ENCODE peak calls at places on chromosome 19, in five cellular contexts. One of them, this sample, is unnamed.

GRCh38 chr19:4365791-4366665 is 22.7 kb downstream of the MPND start:
- DNase-seq in heart right ventricle: no peak
- DNase-seq in astrocyte of the spinal cord: no peak
- DNase-seq in lower leg skin: no peak
- DNase-seq in colonic mucosa: no peak
- DNase-seq in this sample: no peak

GRCh38 chr19:51830263-51830662 is 35.3 kb downstream of the FPR3 start:
- DNase-seq in heart right ventricle: no peak
- DNase-seq in astrocyte of the spinal cord: no peak
- DNase-seq in lower leg skin: no peak
- DNase-seq in colonic mucosa: no peak
- DNase-seq in this sample: peak

GRCh38 chr19:42494321-42494720 is 34.0 kb downstream of the CEACAM1 start:
- DNase-seq in heart right ventricle: no peak
- DNase-seq in astrocyte of the spinal cord: no peak
- DNase-seq in lower leg skin: no peak
- DNase-seq in colonic mucosa: no peak
- DNase-seq in this sample: no peak

GRCh38 chr19:42108527-42109389 is 23.5 kb downstream of the POU2F2 start:
- DNase-seq in heart right ventricle: peak
- DNase-seq in astrocyte of the spinal cord: peak
- DNase-seq in lower leg skin: peak
- DNase-seq in colonic mucosa: peak
- DNase-seq in this sample: peak

GRCh38 chr19:48417436-48417835 is 24.0 kb downstream of the GRIN2D start:
- DNase-seq in heart right ventricle: no peak
- DNase-seq in astrocyte of the spinal cord: no peak
- DNase-seq in lower leg skin: no peak
- DNase-seq in colonic mucosa: no peak
- DNase-seq in this sample: no peak

GRCh38 chr19:32206065-32206464 is 139.3 kb upstream of the ZNF507 start:
- DNase-seq in heart right ventricle: no peak
- DNase-seq in astrocyte of the spinal cord: no peak
- DNase-seq in lower leg skin: no peak
- DNase-seq in colonic mucosa: no peak
- DNase-seq in this sample: no peak

GRCh38 chr19:2164020-2164988 is 571 bp downstream of the DOT1L start:
- DNase-seq in heart right ventricle: no peak
- DNase-seq in astrocyte of the spinal cord: no peak
- DNase-seq in lower leg skin: no peak
- DNase-seq in colonic mucosa: peak
- DNase-seq in this sample: no peak

GRCh38 chr19:3146677-3147100 is 10.9 kb downstream of the GNA15 start:
- DNase-seq in heart right ventricle: no peak
- DNase-seq in astrocyte of the spinal cord: no peak
- DNase-seq in lower leg skin: no peak
- DNase-seq in colonic mucosa: peak
- DNase-seq in this sample: no peak

GRCh38 chr19:47036233-47036651 is 12.2 kb downstream of the TMEM160 start:
- DNase-seq in heart right ventricle: no peak
- DNase-seq in astrocyte of the spinal cord: no peak
- DNase-seq in lower leg skin: no peak
- DNase-seq in colonic mucosa: peak
- DNase-seq in this sample: peak

GRCh38 chr19:52520013-52520412 is 7.5 kb upstream of the ZNF808 start:
- DNase-seq in heart right ventricle: no peak
- DNase-seq in astrocyte of the spinal cord: no peak
- DNase-seq in lower leg skin: no peak
- DNase-seq in colonic mucosa: no peak
- DNase-seq in this sample: no peak

GRCh38 chr19:48221628-48222027 is 34.1 kb downstream of the CARD8 start:
- DNase-seq in heart right ventricle: no peak
- DNase-seq in astrocyte of the spinal cord: no peak
- DNase-seq in lower leg skin: no peak
- DNase-seq in colonic mucosa: no peak
- DNase-seq in this sample: no peak

GRCh38 chr19:4352701-4353121 is 9.3 kb downstream of the MPND start:
- DNase-seq in heart right ventricle: no peak
- DNase-seq in astrocyte of the spinal cord: peak
- DNase-seq in lower leg skin: no peak
- DNase-seq in colonic mucosa: no peak
- DNase-seq in this sample: peak

GRCh38 chr19:12938536-12939291 is at the start of gene CALR:
- DNase-seq in heart right ventricle: no peak
- DNase-seq in astrocyte of the spinal cord: no peak
- DNase-seq in lower leg skin: no peak
- DNase-seq in colonic mucosa: peak
- DNase-seq in this sample: peak

GRCh38 chr19:46624958-46625661 is at the start of gene PTGIR:
- DNase-seq in heart right ventricle: peak
- DNase-seq in astrocyte of the spinal cord: peak
- DNase-seq in lower leg skin: peak
- DNase-seq in colonic mucosa: peak
- DNase-seq in this sample: peak

GRCh38 chr19:4641132-4641531 is 1.8 kb downstream of the TNFAIP8L1 start:
- DNase-seq in heart right ventricle: no peak
- DNase-seq in astrocyte of the spinal cord: no peak
- DNase-seq in lower leg skin: no peak
- DNase-seq in colonic mucosa: no peak
- DNase-seq in this sample: no peak

GRCh38 chr19:10289167-10289835 is 451 bp upstream of the ICAM5 start:
- DNase-seq in heart right ventricle: no peak
- DNase-seq in astrocyte of the spinal cord: no peak
- DNase-seq in lower leg skin: no peak
- DNase-seq in colonic mucosa: peak
- DNase-seq in this sample: peak

GRCh38 chr19:34208485-34208884 is 36.2 kb downstream of the LSM14A start:
- DNase-seq in heart right ventricle: no peak
- DNase-seq in astrocyte of the spinal cord: no peak
- DNase-seq in lower leg skin: no peak
- DNase-seq in colonic mucosa: no peak
- DNase-seq in this sample: no peak

GRCh38 chr19:7159105-7159933 is 89.8 kb downstream of the ZNF557 start:
- DNase-seq in heart right ventricle: peak
- DNase-seq in astrocyte of the spinal cord: peak
- DNase-seq in lower leg skin: peak
- DNase-seq in colonic mucosa: no peak
- DNase-seq in this sample: peak

GRCh38 chr19:48448563-48448962 is 2.8 kb downstream of the GRWD1 start:
- DNase-seq in heart right ventricle: no peak
- DNase-seq in astrocyte of the spinal cord: no peak
- DNase-seq in lower leg skin: no peak
- DNase-seq in colonic mucosa: no peak
- DNase-seq in this sample: no peak

GRCh38 chr19:47518139-47518538 is 3.3 kb upstream of the NAPA start:
- DNase-seq in heart right ventricle: no peak
- DNase-seq in astrocyte of the spinal cord: peak
- DNase-seq in lower leg skin: no peak
- DNase-seq in colonic mucosa: no peak
- DNase-seq in this sample: no peak

GRCh38 chr19:23758187-23759074 is at the start of gene ZNF681:
- DNase-seq in heart right ventricle: peak
- DNase-seq in astrocyte of the spinal cord: peak
- DNase-seq in lower leg skin: peak
- DNase-seq in colonic mucosa: peak
- DNase-seq in this sample: peak

GRCh38 chr19:21141787-21142464 is at the start of gene ZNF431:
- DNase-seq in heart right ventricle: peak
- DNase-seq in astrocyte of the spinal cord: peak
- DNase-seq in lower leg skin: peak
- DNase-seq in colonic mucosa: peak
- DNase-seq in this sample: peak

GRCh38 chr19:49057636-49058234 is at the start of gene CGB7:
- DNase-seq in heart right ventricle: peak
- DNase-seq in astrocyte of the spinal cord: peak
- DNase-seq in lower leg skin: peak
- DNase-seq in colonic mucosa: peak
- DNase-seq in this sample: peak

GRCh38 chr19:39160523-39160861 is 34.9 kb downstream of the PAK4 start:
- DNase-seq in heart right ventricle: no peak
- DNase-seq in astrocyte of the spinal cord: peak
- DNase-seq in lower leg skin: peak
- DNase-seq in colonic mucosa: no peak
- DNase-seq in this sample: peak

DNA sequence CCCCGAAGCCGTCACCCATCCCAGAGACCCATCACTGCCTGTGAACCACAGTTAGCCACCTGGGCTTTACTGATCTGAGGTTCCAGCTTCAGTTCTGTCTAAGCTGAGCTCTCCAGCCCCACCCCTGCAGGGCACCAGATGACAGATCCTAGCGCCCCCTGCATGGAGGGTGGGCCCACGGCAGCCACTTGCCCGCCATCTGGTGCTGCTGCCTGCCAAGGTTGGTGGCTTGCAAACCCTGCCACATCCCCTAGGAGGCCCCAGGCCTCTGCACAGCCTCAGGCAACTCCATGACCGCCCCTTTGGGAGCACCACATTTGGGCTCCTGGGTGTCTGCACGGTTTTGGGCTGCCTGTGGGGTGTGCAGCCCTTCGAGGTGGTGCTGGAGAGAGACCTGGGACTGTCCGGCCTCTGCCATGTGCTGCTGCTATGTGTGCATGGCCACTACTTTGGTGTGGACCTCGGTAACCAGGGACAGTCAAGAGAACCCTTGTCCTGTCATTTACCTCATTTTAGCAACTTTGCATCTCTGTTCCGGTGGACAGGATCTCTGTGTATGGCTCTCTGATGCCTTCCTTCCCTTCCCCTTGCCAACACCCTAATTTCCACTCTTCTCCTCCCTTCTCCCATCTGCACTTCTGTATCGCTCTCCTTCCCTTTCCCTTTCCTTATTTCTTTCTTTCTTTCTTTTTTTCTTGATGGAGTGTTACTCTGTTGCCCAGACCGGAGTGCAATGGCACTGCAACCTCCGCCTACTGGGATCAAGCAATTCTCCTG is 17.4 kb upstream of the SDHAF1 start:
- DNase-seq in heart right ventricle: no peak
- DNase-seq in astrocyte of the spinal cord: no peak
- DNase-seq in lower leg skin: no peak
- DNase-seq in colonic mucosa: no peak
- DNase-seq in this sample: no peak
- TF ChIP-seq CTCF in heart right ventricle: no peak
- TF ChIP-seq CTCF in astrocyte of the spinal cord: peak
- TF ChIP-seq CTCF in lower leg skin: no peak
- TF ChIP-seq CTCF in colonic mucosa: no peak
- TF ChIP-seq CTCF in this sample: no peak

GRCh38 chr19:15194938-15195337 is 5.9 kb downstream of the NOTCH3 start:
- DNase-seq in heart right ventricle: peak
- DNase-seq in astrocyte of the spinal cord: peak
- DNase-seq in lower leg skin: no peak
- DNase-seq in colonic mucosa: no peak
- DNase-seq in this sample: peak
- H3K4me3 ChIP-seq in heart right ventricle: peak
- H3K4me3 ChIP-seq in astrocyte of the spinal cord: no peak
- H3K4me3 ChIP-seq in lower leg skin: no peak
- H3K4me3 ChIP-seq in colonic mucosa: peak
- H3K4me3 ChIP-seq in this sample: peak

GRCh38 chr19:8457802-8458201 is 13.0 kb downstream of the HNRNPM start:
- DNase-seq in heart right ventricle: no peak
- DNase-seq in astrocyte of the spinal cord: no peak
- DNase-seq in lower leg skin: no peak
- DNase-seq in colonic mucosa: no peak
- DNase-seq in this sample: no peak

GRCh38 chr19:8454218-8454617 is 9.4 kb downstream of the HNRNPM start:
- DNase-seq in heart right ventricle: no peak
- DNase-seq in astrocyte of the spinal cord: no peak
- DNase-seq in lower leg skin: no peak
- DNase-seq in colonic mucosa: no peak
- DNase-seq in this sample: no peak

GRCh38 chr19:8455018-8455417 is 10.2 kb downstream of the HNRNPM start:
- DNase-seq in heart right ventricle: no peak
- DNase-seq in astrocyte of the spinal cord: no peak
- DNase-seq in lower leg skin: no peak
- DNase-seq in colonic mucosa: no peak
- DNase-seq in this sample: no peak

GRCh38 chr19:8457209-8457608 is 12.4 kb downstream of the HNRNPM start:
- DNase-seq in heart right ventricle: no peak
- DNase-seq in astrocyte of the spinal cord: no peak
- DNase-seq in lower leg skin: no peak
- DNase-seq in colonic mucosa: no peak
- DNase-seq in this sample: no peak

GRCh38 chr19:8456064-8456463 is 11.3 kb downstream of the HNRNPM start:
- DNase-seq in heart right ventricle: no peak
- DNase-seq in astrocyte of the spinal cord: no peak
- DNase-seq in lower leg skin: no peak
- DNase-seq in colonic mucosa: no peak
- DNase-seq in this sample: no peak
- TF ChIP-seq CTCF in heart right ventricle: peak
- TF ChIP-seq CTCF in astrocyte of the spinal cord: peak
- TF ChIP-seq CTCF in lower leg skin: no peak
- TF ChIP-seq CTCF in colonic mucosa: no peak
- TF ChIP-seq CTCF in this sample: peak

GRCh38 chr19:55643733-55644116 is 276 bp downstream of the ZNF581 start:
- DNase-seq in heart right ventricle: no peak
- DNase-seq in astrocyte of the spinal cord: no peak
- DNase-seq in lower leg skin: no peak
- DNase-seq in colonic mucosa: no peak
- DNase-seq in this sample: no peak
- H3K4me3 ChIP-seq in heart right ventricle: peak
- H3K4me3 ChIP-seq in astrocyte of the spinal cord: peak
- H3K4me3 ChIP-seq in lower leg skin: peak
- H3K4me3 ChIP-seq in colonic mucosa: peak
- H3K4me3 ChIP-seq in this sample: peak

GRCh38 chr19:40534148-40534547 is 42.5 kb upstream of the SHKBP1 start:
- DNase-seq in heart right ventricle: no peak
- DNase-seq in astrocyte of the spinal cord: no peak
- DNase-seq in lower leg skin: no peak
- DNase-seq in colonic mucosa: no peak
- DNase-seq in this sample: no peak

GRCh38 chr19:40528533-40529092 is 48.1 kb upstream of the SHKBP1 start:
- DNase-seq in heart right ventricle: no peak
- DNase-seq in astrocyte of the spinal cord: no peak
- DNase-seq in lower leg skin: no peak
- DNase-seq in colonic mucosa: no peak
- DNase-seq in this sample: no peak

GRCh38 chr19:40529093-40529954 is 47.3 kb upstream of the SHKBP1 start:
- DNase-seq in heart right ventricle: peak
- DNase-seq in astrocyte of the spinal cord: peak
- DNase-seq in lower leg skin: peak
- DNase-seq in colonic mucosa: peak
- DNase-seq in this sample: peak

GRCh38 chr19:40530091-40530901 is 46.4 kb upstream of the SHKBP1 start:
- DNase-seq in heart right ventricle: no peak
- DNase-seq in astrocyte of the spinal cord: no peak
- DNase-seq in lower leg skin: no peak
- DNase-seq in colonic mucosa: peak
- DNase-seq in this sample: no peak

GRCh38 chr19:40533508-40533907 is 43.2 kb upstream of the SHKBP1 start:
- DNase-seq in heart right ventricle: no peak
- DNase-seq in astrocyte of the spinal cord: no peak
- DNase-seq in lower leg skin: no peak
- DNase-seq in colonic mucosa: no peak
- DNase-seq in this sample: no peak
- TF ChIP-seq CTCF in heart right ventricle: no peak
- TF ChIP-seq CTCF in astrocyte of the spinal cord: peak
- TF ChIP-seq CTCF in lower leg skin: no peak
- TF ChIP-seq CTCF in colonic mucosa: no peak
- TF ChIP-seq CTCF in this sample: peak